ENCODE peak calls at places on chromosomes 11 and 22, in four cellular contexts. X is CD4-positive, alpha-beta T cell; O is body of pancreas; Q is HEK293T. V is an unnamed sample.

GRCh38 chr11:65424200-65425104 is 1.9 kb downstream of the NEAT1 start:
- DNase-seq in O (peak; percentile 68), Q (no peak), X (peak; percentile 49), V (peak; percentile 40)

GRCh38 chr11:70944636-70945035 is 307.7 kb downstream of the SHANK2 start:
- DNase-seq in Q (no peak), O (no peak), X (no peak), V (no peak)

GRCh38 chr11:62958547-62959071 is 26.2 kb downstream of the SLC22A6 start:
- DNase-seq in Q (no peak), X (no peak), O (no peak), V (peak; percentile 8)

GRCh38 chr11:47399860-47400812 is 8.3 kb upstream of the SLC39A13 start:
- DNase-seq in O (no peak), Q (no peak), X (peak; percentile 38), V (peak; percentile 52)

GRCh38 chr11:74673956-74674355 is 57.3 kb downstream of the CHRDL2 start:
- DNase-seq in O (no peak), X (no peak), Q (no peak), V (no peak)

GRCh38 chr22:42344391-42344861 is 74.0 kb upstream of the TCF20 start:
- DNase-seq in Q (no peak), X (no peak), O (no peak), V (no peak)

GRCh38 chr22:30556388-30556787 is 9.8 kb upstream of the SEC14L6 start:
- DNase-seq in Q (no peak), X (no peak), O (no peak), V (no peak)

GRCh38 chr11:75538150-75538942 is 12.6 kb upstream of the GDPD5 start:
- DNase-seq in O (no peak), X (no peak), Q (no peak), V (no peak)